ENCODE peak calls at places on chromosomes 2 and 18, in ten cellular contexts. X, J, M, S, F, Q, O, G, E and L are unnamed samples. For H3K27me3 and H3K4me1, the result is how much of the 10 kb centered on the place peaks cover.

GRCh38 chr2:233830111-233830760 is 24.1 kb downstream of the HJURP start:
- DNase-seq in F (no peak), E (no peak), X (no peak), O (peak), J (no peak), G (no peak), Q (no peak), S (peak), M (no peak), L (no peak)

GRCh38 chr2:84494070-84494469 is 22.2 kb upstream of the DNAH6 start:
- DNase-seq in G (no peak), Q (no peak), S (no peak), X (no peak), E (no peak), J (no peak), F (no peak), M (no peak), O (no peak), L (no peak)

GRCh38 chr2:191038241-191038725 is 24.3 kb upstream of the STAT1 start:
- DNase-seq in G (peak), J (no peak), X (no peak), Q (no peak), O (no peak), E (no peak), F (no peak), M (no peak), S (no peak), L (no peak)

GRCh38 chr18:4351005-4351404 is 104.1 kb downstream of the DLGAP1 start:
- DNase-seq in J (no peak), S (no peak), E (no peak), X (no peak), G (no peak), F (no peak), M (no peak), O (no peak), Q (no peak), L (no peak)

GRCh38 chr18:27184115-27185024 is 738 bp downstream of the CHST9 start:
- DNase-seq in F (no peak), S (peak), E (no peak), O (no peak), G (no peak), J (no peak), M (no peak), X (no peak), Q (peak), L (no peak)

GRCh38 chr18:79631761-79632446 is 47.7 kb upstream of the CTDP1 start:
- DNase-seq in E (peak), F (no peak), O (no peak), X (no peak), J (peak), G (no peak), S (peak), M (no peak), Q (no peak), L (no peak)

GRCh38 chr2:105582952-105583660 is 161.6 kb upstream of the NCK2 start:
- DNase-seq in X (no peak), E (no peak), M (no peak), J (peak), S (no peak), Q (no peak), G (no peak), O (no peak), F (no peak), L (no peak)

GRCh38 chr2:171841996-171842395 is 52.0 kb downstream of the SLC25A12 start:
- DNase-seq in S (no peak), Q (no peak), J (no peak), F (no peak), O (no peak), E (no peak), M (no peak), X (no peak), G (no peak), L (no peak)

GRCh38 chr18:39806519-39806918 is 2148.5 kb upstream of the PIK3C3 start:
- DNase-seq in S (no peak), Q (peak), F (no peak), G (no peak), X (no peak), O (no peak), M (no peak), J (no peak), E (no peak), L (no peak)

GRCh38 chr2:37332560-37332959 is 7.9 kb upstream of the PRKD3 start:
- DNase-seq in O (no peak), M (no peak), Q (no peak), X (no peak), J (no peak), S (no peak), E (no peak), G (no peak), F (no peak), L (no peak)

GRCh38 chr18:61544178-61544577 is 210.9 kb downstream of the CDH20 start:
- DNase-seq in F (no peak), Q (no peak), S (no peak), G (no peak), J (no peak), X (no peak), O (no peak), E (no peak), M (no peak), L (no peak)

GRCh38 chr18:65146615-65147014 is 604.2 kb upstream of the CDH7 start:
- DNase-seq in J (no peak), G (no peak), M (no peak), O (no peak), S (no peak), X (no peak), E (no peak), Q (no peak), F (no peak), L (no peak)

GRCh38 chr2:167013227-167013626 is 124.9 kb downstream of the XIRP2 start:
- DNase-seq in E (no peak), S (no peak), J (no peak), Q (no peak), O (no peak), G (no peak), F (no peak), X (no peak), M (no peak), L (no peak)

GRCh38 chr2:209323738-209324137 is 100.1 kb upstream of the MAP2 start:
- DNase-seq in Q (no peak), S (no peak), M (no peak), X (no peak), G (peak), O (no peak), E (no peak), J (no peak), F (no peak), L (no peak)

GRCh38 chr2:43776317-43776716 is 2.5 kb downstream of the DYNC2LI1 start:
- DNase-seq in Q (no peak), X (no peak), O (no peak), G (no peak), E (no peak), F (no peak), M (no peak), J (no peak), S (no peak), L (no peak)

GRCh38 chr2:79638410-79638809 is 125.6 kb downstream of the CTNNA2 start:
- DNase-seq in O (no peak), J (no peak), G (no peak), E (no peak), S (no peak), M (no peak), Q (no peak), F (no peak), X (no peak), L (no peak)

GRCh38 chr2:8334866-8335325 is 347.0 kb upstream of the ID2 start:
- DNase-seq in G (no peak), F (no peak), J (no peak), M (no peak), E (no peak), Q (no peak), S (peak), O (no peak), X (no peak), L (no peak)

GRCh38 chr18:22467760-22468553 is 50.2 kb upstream of the CTAGE1 start:
- DNase-seq in X (no peak), O (peak), G (no peak), M (no peak), E (no peak), Q (no peak), J (peak), S (no peak), F (no peak), L (no peak)

GRCh38 chr2:160238392-160238791 is 38.3 kb upstream of the ITGB6 start:
- DNase-seq in E (no peak), F (no peak), G (no peak), X (no peak), M (no peak), O (no peak), J (no peak), Q (no peak), S (no peak), L (no peak)

DNA sequence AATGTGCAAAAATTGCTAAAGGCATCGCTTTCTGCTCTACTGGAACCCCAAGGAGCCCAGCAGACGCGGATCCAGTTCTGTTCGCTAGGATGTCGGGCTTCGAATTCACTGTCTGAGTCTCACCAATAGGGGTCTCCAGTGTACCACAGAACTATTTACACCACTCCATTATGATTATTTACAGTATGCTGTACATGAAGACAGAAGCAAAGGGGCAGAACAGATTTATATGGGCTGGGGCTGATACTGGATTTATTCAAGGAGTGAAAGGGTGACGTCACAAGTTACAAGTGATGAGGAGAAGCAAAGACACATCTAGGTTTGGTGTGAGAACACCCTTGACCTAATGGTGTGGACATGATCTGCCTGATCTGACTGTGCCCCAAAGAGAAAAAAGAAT is 185.3 kb upstream of the ATP5MC3 start:
- DNase-seq in X (peak), F (peak), M (no peak), Q (peak), J (no peak), S (no peak), E (no peak), O (no peak), G (peak), L (peak)
- H3K27me3 ChIP-seq in X (under half), F (under half), M (under half), Q (under half), J (under half), S (under half), E (under half), O (under half), G (under half), L (under half)

GRCh38 chr2:69221960-69222751 is 164.9 kb downstream of the GFPT1 start:
- DNase-seq in Q (no peak), F (no peak), M (no peak), X (no peak), G (no peak), S (no peak), J (no peak), O (no peak), E (no peak), L (no peak)
- H3K4me1 ChIP-seq in Q (under half), F (under half), M (under half), X (under half), G (under half), S (under half), J (under half), O (half or more), E (under half), L (under half)

GRCh38 chr2:17056236-17056635 is 390.6 kb upstream of the CYRIA start:
- DNase-seq in E (no peak), J (no peak), O (no peak), F (no peak), Q (no peak), G (no peak), M (no peak), X (no peak), S (no peak), L (no peak)
- H3K4me3 ChIP-seq in E (no peak), J (no peak), O (no peak), F (no peak), Q (no peak), G (no peak), M (no peak), X (no peak), S (no peak), L (no peak)

GRCh38 chr2:1848599-1848995 is 104.3 kb upstream of the PXDN start:
- DNase-seq in J (no peak), F (no peak), E (no peak), M (no peak), S (no peak), O (no peak), G (no peak), X (no peak), Q (no peak), L (no peak)

GRCh38 chr2:1847846-1848598 is 103.7 kb upstream of the PXDN start:
- DNase-seq in E (no peak), O (no peak), S (no peak), M (no peak), G (no peak), F (no peak), X (no peak), J (no peak), Q (no peak), L (no peak)

GRCh38 chr2:1843646-1844045 is 99.3 kb upstream of the PXDN start:
- DNase-seq in J (no peak), M (no peak), E (no peak), Q (no peak), O (peak), G (no peak), X (no peak), F (no peak), S (no peak), L (no peak)

GRCh38 chr2:1849450-1849849 is 105.1 kb upstream of the PXDN start:
- DNase-seq in J (no peak), F (no peak), X (no peak), Q (no peak), E (no peak), M (no peak), G (no peak), S (no peak), O (no peak), L (no peak)

DNA sequence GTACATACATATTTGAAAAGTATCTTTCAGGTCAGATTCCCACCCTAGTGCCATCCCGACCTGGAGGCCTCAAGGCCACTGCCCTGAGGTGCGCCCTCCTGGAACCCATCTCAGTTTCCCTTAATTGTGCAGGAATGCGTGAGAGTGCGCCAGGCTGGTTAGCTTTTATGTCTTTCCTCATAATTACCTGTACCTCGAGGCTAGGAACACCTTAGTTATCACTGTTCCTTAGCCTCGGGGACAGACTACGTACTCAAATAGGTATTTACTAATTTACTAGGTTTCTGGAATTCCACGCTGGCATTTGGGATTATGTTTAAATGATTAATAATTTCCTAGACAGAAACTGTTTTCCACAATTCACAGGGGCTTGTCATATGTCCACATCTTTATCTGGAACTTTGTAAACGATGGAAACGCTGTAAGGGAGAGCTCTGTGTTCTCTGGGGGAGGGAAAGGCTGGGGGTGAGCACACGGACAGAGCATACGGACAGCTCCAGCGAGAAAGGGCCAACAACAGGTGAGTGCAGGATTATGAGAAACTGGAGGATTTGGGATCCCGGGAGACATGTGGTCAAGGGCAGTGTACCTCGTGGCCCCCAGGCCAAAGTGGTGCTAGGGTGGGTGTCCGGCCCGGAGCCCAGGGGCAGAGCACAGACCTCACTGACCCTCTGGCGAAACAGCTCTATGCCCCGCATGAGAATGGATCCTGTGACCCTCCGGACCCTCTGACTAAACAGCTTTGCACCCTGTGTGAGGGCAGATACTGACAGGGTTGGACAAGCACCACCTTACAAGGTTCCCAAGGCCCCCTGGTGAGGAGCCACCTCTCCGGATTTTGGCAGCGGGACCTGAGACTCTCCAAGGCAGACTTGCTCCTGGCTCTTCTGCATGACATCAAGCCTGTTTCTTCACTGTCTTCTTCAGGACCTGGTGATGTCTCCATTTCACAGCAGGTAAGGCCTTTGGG is 102.0 kb upstream of the PXDN start:
- DNase-seq in M (no peak), E (no peak), Q (no peak), G (no peak), X (no peak), S (no peak), J (no peak), F (no peak), O (peak), L (no peak)
- H3K27me3 ChIP-seq in M (under half), E (under half), Q (under half), G (half or more), X (under half), S (under half), J (under half), F (under half), O (under half), L (under half)

GRCh38 chr2:64362562-64363026 is 91.4 kb upstream of the LGALSL start:
- DNase-seq in O (no peak), J (no peak), M (no peak), X (no peak), S (no peak), E (no peak), Q (peak), F (no peak), G (no peak), L (no peak)
- H3K4me1 ChIP-seq in O (under half), J (under half), M (under half), X (under half), S (under half), E (under half), Q (under half), F (under half), G (under half), L (under half)

DNA sequence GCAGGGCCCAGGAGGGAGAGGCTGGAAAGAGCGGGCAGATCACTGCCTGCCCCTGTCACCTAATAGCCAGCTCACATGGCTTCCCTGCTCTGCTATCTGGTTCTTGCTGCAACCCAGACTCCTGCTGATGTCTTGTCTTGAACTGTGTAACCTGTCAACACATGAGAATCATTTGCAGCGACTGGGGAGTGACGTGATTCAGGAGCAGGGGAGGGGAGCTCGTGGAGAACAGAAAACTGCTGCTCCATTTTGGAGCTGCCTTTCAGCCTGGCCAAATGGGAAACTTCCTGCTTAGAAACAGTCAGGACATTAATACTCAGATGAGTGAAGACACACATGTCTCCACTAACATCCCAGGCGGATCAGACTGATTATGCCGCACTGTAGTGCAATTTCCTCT is 38.1 kb downstream of the RPL37A start:
- DNase-seq in M (no peak), O (no peak), G (no peak), J (peak), F (no peak), X (no peak), Q (no peak), S (no peak), E (no peak), L (no peak)
- H3K4me3 ChIP-seq in M (no peak), O (no peak), G (no peak), J (no peak), F (no peak), X (no peak), Q (no peak), S (no peak), E (no peak), L (no peak)